ENCODE peak calls at places on chromosomes 13 and 19, in ten cellular contexts. One of them, this sample, is unnamed.

GRCh38 chr13:45828253-45828968 is 23.1 kb downstream of the SIAH3 start:
- DNase-seq in stimulated activated CD4-positive, alpha-beta T cell treated with anti-CD3 and anti-CD28 coated beads, Interleukin-2, amount 100 ng/mL, for 48 hours: no peak
- DNase-seq in T47D: no peak
- DNase-seq in activated CD4-positive, alpha-beta T cell treated with anti-CD3 and anti-CD28 coated beads, Interleukin-2, amount 50 U/mL, for 1 hour: no peak
- DNase-seq in brain microvascular endothelial cell: no peak
- DNase-seq in ureter: no peak
- DNase-seq in aorta: no peak
- DNase-seq in HEK293T: no peak
- DNase-seq in endothelial cell: no peak
- DNase-seq in iris pigment epithelial cell: no peak
- DNase-seq in this sample: no peak

GRCh38 chr19:41089955-41090354 is 1.7 kb downstream of the CYP2A13 start:
- DNase-seq in activated CD4-positive, alpha-beta T cell treated with anti-CD3 and anti-CD28 coated beads, Interleukin-2, amount 50 U/mL, for 1 hour: no peak
- DNase-seq in endothelial cell: no peak
- DNase-seq in brain microvascular endothelial cell: no peak
- DNase-seq in stimulated activated CD4-positive, alpha-beta T cell treated with anti-CD3 and anti-CD28 coated beads, Interleukin-2, amount 100 ng/mL, for 48 hours: no peak
- DNase-seq in T47D: peak; percentile 23
- DNase-seq in ureter: no peak
- DNase-seq in HEK293T: no peak
- DNase-seq in aorta: no peak
- DNase-seq in iris pigment epithelial cell: no peak
- DNase-seq in this sample: no peak

GRCh38 chr19:54373781-54374266 is 9.1 kb upstream of the LAIR1 start:
- DNase-seq in aorta: no peak
- DNase-seq in stimulated activated CD4-positive, alpha-beta T cell treated with anti-CD3 and anti-CD28 coated beads, Interleukin-2, amount 100 ng/mL, for 48 hours: no peak
- DNase-seq in activated CD4-positive, alpha-beta T cell treated with anti-CD3 and anti-CD28 coated beads, Interleukin-2, amount 50 U/mL, for 1 hour: no peak
- DNase-seq in endothelial cell: no peak
- DNase-seq in ureter: no peak
- DNase-seq in HEK293T: no peak
- DNase-seq in brain microvascular endothelial cell: no peak
- DNase-seq in iris pigment epithelial cell: no peak
- DNase-seq in T47D: no peak
- DNase-seq in this sample: no peak

GRCh38 chr13:78420814-78421213 is 182.5 kb downstream of the POU4F1 start:
- DNase-seq in T47D: peak; percentile 15
- DNase-seq in endothelial cell: no peak
- DNase-seq in HEK293T: no peak
- DNase-seq in aorta: no peak
- DNase-seq in activated CD4-positive, alpha-beta T cell treated with anti-CD3 and anti-CD28 coated beads, Interleukin-2, amount 50 U/mL, for 1 hour: no peak
- DNase-seq in iris pigment epithelial cell: no peak
- DNase-seq in ureter: no peak
- DNase-seq in stimulated activated CD4-positive, alpha-beta T cell treated with anti-CD3 and anti-CD28 coated beads, Interleukin-2, amount 100 ng/mL, for 48 hours: no peak
- DNase-seq in brain microvascular endothelial cell: no peak
- DNase-seq in this sample: peak; percentile 31

GRCh38 chr13:33487575-33488243 is 202.2 kb upstream of the STARD13 start:
- DNase-seq in brain microvascular endothelial cell: no peak
- DNase-seq in aorta: no peak
- DNase-seq in ureter: no peak
- DNase-seq in T47D: peak; percentile 68
- DNase-seq in endothelial cell: no peak
- DNase-seq in iris pigment epithelial cell: peak; percentile 64
- DNase-seq in HEK293T: peak; percentile 13
- DNase-seq in activated CD4-positive, alpha-beta T cell treated with anti-CD3 and anti-CD28 coated beads, Interleukin-2, amount 50 U/mL, for 1 hour: no peak
- DNase-seq in stimulated activated CD4-positive, alpha-beta T cell treated with anti-CD3 and anti-CD28 coated beads, Interleukin-2, amount 100 ng/mL, for 48 hours: no peak
- DNase-seq in this sample: no peak

GRCh38 chr19:32570081-32570785 is 10.8 kb upstream of the PDCD5 start:
- DNase-seq in HEK293T: peak; percentile 61
- DNase-seq in activated CD4-positive, alpha-beta T cell treated with anti-CD3 and anti-CD28 coated beads, Interleukin-2, amount 50 U/mL, for 1 hour: peak; percentile 50
- DNase-seq in endothelial cell: peak; percentile 50
- DNase-seq in aorta: peak; percentile 32
- DNase-seq in ureter: peak; percentile 56
- DNase-seq in stimulated activated CD4-positive, alpha-beta T cell treated with anti-CD3 and anti-CD28 coated beads, Interleukin-2, amount 100 ng/mL, for 48 hours: peak; percentile 19
- DNase-seq in brain microvascular endothelial cell: peak; percentile 61
- DNase-seq in iris pigment epithelial cell: peak; percentile 70
- DNase-seq in T47D: peak; percentile 77
- DNase-seq in this sample: no peak

GRCh38 chr13:95295026-95295425 is 6.2 kb downstream of the ABCC4 start:
- DNase-seq in HEK293T: no peak
- DNase-seq in activated CD4-positive, alpha-beta T cell treated with anti-CD3 and anti-CD28 coated beads, Interleukin-2, amount 50 U/mL, for 1 hour: no peak
- DNase-seq in aorta: peak; percentile 49
- DNase-seq in endothelial cell: no peak
- DNase-seq in iris pigment epithelial cell: no peak
- DNase-seq in T47D: no peak
- DNase-seq in ureter: no peak
- DNase-seq in stimulated activated CD4-positive, alpha-beta T cell treated with anti-CD3 and anti-CD28 coated beads, Interleukin-2, amount 100 ng/mL, for 48 hours: no peak
- DNase-seq in brain microvascular endothelial cell: no peak
- DNase-seq in this sample: no peak

GRCh38 chr19:275958-276646 is 15.1 kb downstream of the PLPP2 start:
- DNase-seq in HEK293T: no peak
- DNase-seq in T47D: no peak
- DNase-seq in iris pigment epithelial cell: no peak
- DNase-seq in activated CD4-positive, alpha-beta T cell treated with anti-CD3 and anti-CD28 coated beads, Interleukin-2, amount 50 U/mL, for 1 hour: no peak
- DNase-seq in ureter: no peak
- DNase-seq in stimulated activated CD4-positive, alpha-beta T cell treated with anti-CD3 and anti-CD28 coated beads, Interleukin-2, amount 100 ng/mL, for 48 hours: no peak
- DNase-seq in aorta: peak; percentile 20
- DNase-seq in endothelial cell: no peak
- DNase-seq in brain microvascular endothelial cell: no peak
- DNase-seq in this sample: no peak

GRCh38 chr13:34044660-34045080 is 226.7 kb downstream of the RFC3 start:
- DNase-seq in T47D: no peak
- DNase-seq in brain microvascular endothelial cell: peak; percentile 57
- DNase-seq in aorta: no peak
- DNase-seq in stimulated activated CD4-positive, alpha-beta T cell treated with anti-CD3 and anti-CD28 coated beads, Interleukin-2, amount 100 ng/mL, for 48 hours: no peak
- DNase-seq in activated CD4-positive, alpha-beta T cell treated with anti-CD3 and anti-CD28 coated beads, Interleukin-2, amount 50 U/mL, for 1 hour: no peak
- DNase-seq in HEK293T: no peak
- DNase-seq in iris pigment epithelial cell: peak; percentile 84
- DNase-seq in endothelial cell: no peak
- DNase-seq in ureter: no peak
- DNase-seq in this sample: no peak

GRCh38 chr19:1016647-1017114 is 4.2 kb downstream of the TMEM259 start:
- DNase-seq in ureter: no peak
- DNase-seq in T47D: no peak
- DNase-seq in HEK293T: no peak
- DNase-seq in iris pigment epithelial cell: peak; percentile 78
- DNase-seq in brain microvascular endothelial cell: peak; percentile 59
- DNase-seq in stimulated activated CD4-positive, alpha-beta T cell treated with anti-CD3 and anti-CD28 coated beads, Interleukin-2, amount 100 ng/mL, for 48 hours: no peak
- DNase-seq in endothelial cell: no peak
- DNase-seq in aorta: no peak
- DNase-seq in activated CD4-positive, alpha-beta T cell treated with anti-CD3 and anti-CD28 coated beads, Interleukin-2, amount 50 U/mL, for 1 hour: no peak
- DNase-seq in this sample: no peak

GRCh38 chr13:40982772-40983171 is 36.3 kb downstream of the ELF1 start:
- DNase-seq in T47D: no peak
- DNase-seq in brain microvascular endothelial cell: peak; percentile 74
- DNase-seq in ureter: no peak
- DNase-seq in endothelial cell: peak; percentile 33
- DNase-seq in stimulated activated CD4-positive, alpha-beta T cell treated with anti-CD3 and anti-CD28 coated beads, Interleukin-2, amount 100 ng/mL, for 48 hours: peak; percentile 39
- DNase-seq in activated CD4-positive, alpha-beta T cell treated with anti-CD3 and anti-CD28 coated beads, Interleukin-2, amount 50 U/mL, for 1 hour: no peak
- DNase-seq in aorta: no peak
- DNase-seq in HEK293T: peak; percentile 20
- DNase-seq in iris pigment epithelial cell: peak; percentile 84
- DNase-seq in this sample: no peak